ENCODE peak calls at places on chromosomes 6 and 20, in five cellular contexts. M is NCI-H2029 treated with DMSO at 0.1 percent for 48 hours; Q is HL-60; I is heart left ventricle; P is stimulated activated naive CD4-positive, alpha-beta T cell. J is an unnamed sample.

GRCh38 chr20:34567885-34568865 is 9.7 kb downstream of the MAP1LC3A start:
- DNase-seq in Q (no peak), I (no peak), M (no peak), P (no peak), J (no peak)

GRCh38 chr6:8707956-8708772 is 272.8 kb upstream of the SLC35B3 start:
- DNase-seq in P (no peak), Q (peak), I (no peak), M (peak), J (no peak)

GRCh38 chr6:41424370-41425058 is 89.1 kb downstream of the NCR2 start:
- DNase-seq in Q (peak), I (peak), P (peak), M (peak), J (peak)

GRCh38 chr6:2857580-2858337 is 16.1 kb upstream of the SERPINB1 start:
- DNase-seq in I (peak), P (peak), Q (peak), M (no peak), J (no peak)

GRCh38 chr20:48017504-48017903 is 232.2 kb upstream of the SULF2 start:
- DNase-seq in M (no peak), Q (no peak), P (no peak), I (no peak), J (no peak)

GRCh38 chr6:95587989-95588388 is 10.7 kb downstream of the MANEA start:
- DNase-seq in Q (no peak), I (no peak), M (no peak), P (no peak), J (no peak)

GRCh38 chr6:135323202-135323668 is 142.1 kb downstream of the MYB start:
- DNase-seq in P (no peak), M (no peak), Q (peak), I (no peak), J (no peak)

GRCh38 chr6:15553736-15554294 is 109.0 kb downstream of the DTNBP1 start:
- DNase-seq in Q (no peak), P (no peak), M (no peak), I (no peak), J (no peak)

GRCh38 chr20:46984391-46984790 is 89.7 kb downstream of the EYA2 start:
- DNase-seq in Q (no peak), I (no peak), P (no peak), M (no peak), J (no peak)

GRCh38 chr6:209432-210103 is 82.7 kb upstream of the DUSP22 start:
- DNase-seq in M (no peak), I (no peak), P (no peak), Q (no peak), J (no peak)

GRCh38 chr20:25484911-25485511 is 77.5 kb downstream of the GINS1 start:
- DNase-seq in P (no peak), Q (no peak), M (no peak), I (no peak), J (no peak)

GRCh38 chr6:45479834-45480696 is 102.3 kb upstream of the SUPT3H start:
- DNase-seq in P (no peak), M (no peak), I (no peak), Q (peak), J (no peak)

GRCh38 chr20:52785678-52786077 is 186.5 kb upstream of the TSHZ2 start:
- DNase-seq in Q (no peak), I (no peak), P (no peak), M (no peak), J (no peak)

GRCh38 chr6:53112404-53112803 is 36.2 kb downstream of the GCM1 start:
- DNase-seq in M (peak), Q (no peak), I (no peak), P (no peak), J (no peak)

GRCh38 chr6:70985151-70985550 is 28.3 kb upstream of the B3GAT2 start:
- DNase-seq in Q (peak), P (no peak), I (no peak), M (no peak), J (no peak)

GRCh38 chr6:6972456-6972855 is 135.3 kb upstream of the RREB1 start:
- DNase-seq in P (no peak), Q (no peak), M (no peak), I (no peak), J (no peak)

GRCh38 chr6:75863784-75864183 is 114.7 kb downstream of the MYO6 start:
- DNase-seq in I (no peak), P (no peak), M (no peak), Q (no peak), J (no peak)

GRCh38 chr6:5243069-5243468 is 17.7 kb downstream of the LYRM4 start:
- DNase-seq in I (no peak), Q (no peak), M (no peak), P (no peak), J (no peak)

GRCh38 chr6:75149253-75149652 is 56.6 kb downstream of the COL12A1 start:
- DNase-seq in M (no peak), Q (no peak), P (no peak), I (no peak), J (no peak)

GRCh38 chr6:163956571-163957407 is 542.3 kb downstream of the QKI start:
- DNase-seq in M (peak), Q (peak), P (peak), I (peak), J (peak)

J was measured in T-cell.